ENCODE peak calls at places on chromosomes 1 and 21, in six cellular contexts. E is A549; V is GM13976; L is skeletal muscle cell; Y is HT-29; K is naive thymus-derived CD8-positive, alpha-beta T cell. D is an unnamed sample.

GRCh38 chr1:164440222-164440621 is 118.8 kb upstream of the PBX1 start:
- DNase-seq in E (peak; percentile 42), V (no peak), L (no peak), Y (peak; percentile 44), K (no peak), D (peak; percentile 2)

GRCh38 chr21:34534522-34534921 is 22.5 kb upstream of the KCNE1 start:
- DNase-seq in E (no peak), V (peak; percentile 55), L (peak; percentile 25), Y (no peak), K (no peak), D (no peak)

GRCh38 chr1:160837558-160838205 is 25.0 kb downstream of the CD244 start:
- DNase-seq in E (no peak), V (peak; percentile 67), L (no peak), Y (peak; percentile 8), K (peak; percentile 79), D (peak; percentile 57)

GRCh38 chr1:228979325-228979699 is 244.0 kb downstream of the RHOU start:
- DNase-seq in E (no peak), V (no peak), L (no peak), Y (no peak), K (no peak), D (no peak)

GRCh38 chr1:64856564-64856963 is 109.8 kb downstream of the JAK1 start:
- DNase-seq in E (no peak), V (no peak), L (peak; percentile 5), Y (no peak), K (no peak), D (no peak)

GRCh38 chr1:56409112-56409691 is 170.2 kb downstream of the PLPP3 start:
- DNase-seq in E (no peak), V (peak; percentile 36), L (no peak), Y (peak; percentile 71), K (no peak), D (no peak)

GRCh38 chr1:24080131-24080530 is 31.8 kb downstream of the MYOM3 start:
- DNase-seq in E (no peak), V (no peak), L (no peak), Y (no peak), K (no peak), D (no peak)

GRCh38 chr1:53316742-53317650 is 10.9 kb downstream of the LRP8 start:
- DNase-seq in E (no peak), V (no peak), L (no peak), Y (no peak), K (no peak), D (no peak)

GRCh38 chr1:239987103-239987745 is 104.5 kb upstream of the FMN2 start:
- DNase-seq in E (peak; percentile 67), V (no peak), L (peak; percentile 11), Y (peak; percentile 57), K (no peak), D (peak; percentile 37)

GRCh38 chr21:33855190-33855589 is 60.4 kb downstream of the ATP5PO start:
- DNase-seq in E (no peak), V (no peak), L (no peak), Y (no peak), K (no peak), D (no peak)

GRCh38 chr1:68819190-68819829 is 322.4 kb upstream of the DEPDC1 start:
- DNase-seq in E (peak; percentile 9), V (peak; percentile 25), L (no peak), Y (peak; percentile 21), K (no peak), D (no peak)

GRCh38 chr1:172338295-172338735 is 82.2 kb upstream of the C1orf105 start:
- DNase-seq in E (no peak), V (no peak), L (no peak), Y (no peak), K (no peak), D (no peak)

GRCh38 chr1:190615818-190616217 is 138.2 kb upstream of the BRINP3 start:
- DNase-seq in E (no peak), V (no peak), L (no peak), Y (no peak), K (no peak), D (no peak)

GRCh38 chr1:9020325-9020724 is 5.9 kb downstream of the SLC2A7 start:
- DNase-seq in E (no peak), V (no peak), L (no peak), Y (no peak), K (no peak), D (no peak)

GRCh38 chr1:28648493-28649238 is at the start of gene RNU11:
- DNase-seq in E (peak; percentile 97), V (peak; percentile 82), L (peak; percentile 98), Y (peak; percentile 99), K (peak; percentile 84), D (peak; percentile 100)

GRCh38 chr1:12617511-12617900 is 504 bp downstream of the DHRS3 start:
- DNase-seq in E (no peak), V (peak; percentile 64), L (no peak), Y (peak; percentile 62), K (peak; percentile 66), D (no peak)